ENCODE peak calls at places on chromosomes 1 and 21, in six cellular contexts. Y is IMR-90, N is tibial nerve, Q is A549, P is endothelial cell of umbilical vein, S is sigmoid colon. X is an unnamed sample.

GRCh38 chr1:2377751-2378440 is 13.5 kb downstream of the MORN1 start:
- DNase-seq in Y (no peak), N (no peak), Q (no peak), P (no peak), S (peak; percentile 57), X (no peak)

GRCh38 chr1:151326619-151327222 is 495 bp downstream of the PI4KB start:
- DNase-seq in Y (peak; percentile 49), N (peak; percentile 42), Q (peak; percentile 16), P (peak; percentile 51), S (peak; percentile 76), X (peak; percentile 88)

GRCh38 chr1:16434501-16434900 is 2.7 kb downstream of the SPATA21 start:
- DNase-seq in Y (peak; percentile 51), N (no peak), Q (no peak), P (no peak), S (no peak), X (no peak)

GRCh38 chr1:169610858-169611257 is 19.1 kb downstream of the SELP start:
- DNase-seq in Y (no peak), N (no peak), Q (no peak), P (no peak), S (no peak), X (no peak)

GRCh38 chr1:226712779-226713420 is 26.2 kb downstream of the ITPKB start:
- DNase-seq in Y (no peak), N (no peak), Q (no peak), P (no peak), S (no peak), X (no peak)

GRCh38 chr1:219550171-219550570 is 62.7 kb downstream of the ZC3H11B start:
- DNase-seq in Y (no peak), N (no peak), Q (no peak), P (no peak), S (no peak), X (no peak)

GRCh38 chr21:41283211-41283818 is 33.3 kb upstream of the FAM3B start:
- DNase-seq in Y (peak; percentile 87), N (peak; percentile 64), Q (peak; percentile 69), P (peak; percentile 70), S (no peak), X (no peak)

GRCh38 chr1:201591981-201592380 is 53.1 kb downstream of the NAV1 start:
- DNase-seq in Y (no peak), N (no peak), Q (no peak), P (no peak), S (peak; percentile 46), X (no peak)

GRCh38 chr1:94819584-94819944 is 593 bp upstream of the SLC44A3 start:
- DNase-seq in Y (no peak), N (no peak), Q (no peak), P (no peak), S (no peak), X (no peak)

GRCh38 chr1:94823116-94823515 is 3.0 kb downstream of the SLC44A3 start:
- DNase-seq in Y (no peak), N (no peak), Q (no peak), P (no peak), S (no peak), X (no peak)

GRCh38 chr1:94820918-94821317 is 761 bp downstream of the SLC44A3 start:
- DNase-seq in Y (no peak), N (no peak), Q (no peak), P (no peak), S (no peak), X (no peak)

GRCh38 chr1:94819945-94820746 is at the start of gene SLC44A3:
- DNase-seq in Y (peak; percentile 24), N (no peak), Q (peak; percentile 20), P (peak; percentile 33), S (peak; percentile 65), X (no peak)

DNA sequence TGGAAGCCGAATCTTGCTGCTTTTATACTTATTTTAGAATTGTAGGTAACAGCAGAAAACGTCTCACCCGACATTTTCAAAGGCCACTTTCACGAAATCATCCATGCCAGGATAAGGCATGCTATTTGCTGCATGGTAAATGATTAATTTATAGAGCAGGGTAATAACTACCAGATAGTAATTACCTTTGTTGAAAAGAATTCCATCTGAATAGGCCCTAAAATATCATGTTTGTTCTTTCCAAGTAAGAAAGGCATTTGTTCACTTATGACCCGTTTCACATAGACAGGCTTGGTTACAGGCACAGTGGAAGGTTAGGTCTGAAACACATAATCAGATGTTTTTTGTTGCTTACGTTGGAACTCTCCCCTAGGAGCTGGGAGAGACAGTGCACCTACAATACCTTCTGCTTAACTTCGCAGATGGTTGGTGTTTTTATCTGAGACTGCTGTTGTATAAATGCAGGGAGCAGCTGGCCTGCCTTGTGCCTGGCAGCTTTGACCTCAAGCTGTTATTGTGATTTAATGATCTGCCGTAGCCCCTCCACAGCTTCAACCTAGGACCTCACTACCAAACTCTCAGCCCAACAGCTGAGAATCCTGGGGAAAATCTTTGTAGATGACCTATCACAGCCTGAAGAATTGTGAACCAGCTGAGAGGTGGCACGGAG is 1.6 kb downstream of the SLC44A3 start:
- DNase-seq in Y (no peak), N (no peak), Q (no peak), P (no peak), S (no peak), X (no peak)
- H3K4me3 ChIP-seq in Y (no peak overlapping the region), N (no peak overlapping the region), Q (no peak overlapping the region), P (no peak overlapping the region), S (no peak overlapping the region), X (no peak overlapping the region)

DNA sequence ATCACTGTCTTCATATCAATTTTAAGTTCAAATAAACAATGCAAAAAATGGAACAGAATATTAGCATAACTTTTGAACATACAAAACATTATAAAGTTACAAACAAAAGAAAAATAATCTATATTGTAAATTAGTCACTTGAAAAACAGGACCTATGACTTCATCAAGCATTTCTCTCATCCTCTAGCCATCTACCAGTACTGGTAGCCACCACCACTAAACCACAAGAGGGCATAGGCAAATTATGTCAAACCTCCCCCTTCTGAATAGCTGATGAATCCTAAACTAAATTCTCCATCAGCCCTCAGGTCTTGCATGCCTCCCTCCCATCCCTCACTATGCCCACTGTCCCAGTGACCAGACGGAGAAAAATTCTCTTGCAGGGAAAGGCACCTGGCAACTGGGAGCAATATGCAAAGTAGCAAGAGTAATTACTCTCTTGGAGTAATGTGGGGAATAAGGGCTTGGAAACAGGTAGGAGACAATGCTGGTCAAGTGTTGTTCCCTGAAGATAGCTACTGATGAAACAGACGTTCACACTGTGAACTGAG is 37.1 kb downstream of the SSX2IP start:
- DNase-seq in Y (peak; percentile 59), N (no peak), Q (no peak), P (no peak), S (no peak), X (no peak)
- TF ChIP-seq CTCF in Y (no peak), N (no peak), Q (no peak), P (no peak), S (no peak), X (no peak)

GRCh38 chr1:234722267-234722704 is 112.3 kb upstream of the IRF2BP2 start:
- DNase-seq in Y (no peak), N (no peak), Q (no peak), P (no peak), S (peak; percentile 73), X (no peak)

GRCh38 chr1:234722904-234723588 is 113.1 kb upstream of the IRF2BP2 start:
- DNase-seq in Y (peak; percentile 87), N (peak; percentile 76), Q (peak; percentile 65), P (peak; percentile 21), S (peak; percentile 93), X (peak; percentile 96)

GRCh38 chr1:234719454-234720258 is 109.7 kb upstream of the IRF2BP2 start:
- DNase-seq in Y (no peak), N (no peak), Q (no peak), P (peak; percentile 30), S (peak; percentile 58), X (no peak)

GRCh38 chr1:234720709-234721436 is 110.9 kb upstream of the IRF2BP2 start:
- DNase-seq in Y (no peak), N (no peak), Q (no peak), P (no peak), S (peak; percentile 73), X (peak; percentile 90)

DNA sequence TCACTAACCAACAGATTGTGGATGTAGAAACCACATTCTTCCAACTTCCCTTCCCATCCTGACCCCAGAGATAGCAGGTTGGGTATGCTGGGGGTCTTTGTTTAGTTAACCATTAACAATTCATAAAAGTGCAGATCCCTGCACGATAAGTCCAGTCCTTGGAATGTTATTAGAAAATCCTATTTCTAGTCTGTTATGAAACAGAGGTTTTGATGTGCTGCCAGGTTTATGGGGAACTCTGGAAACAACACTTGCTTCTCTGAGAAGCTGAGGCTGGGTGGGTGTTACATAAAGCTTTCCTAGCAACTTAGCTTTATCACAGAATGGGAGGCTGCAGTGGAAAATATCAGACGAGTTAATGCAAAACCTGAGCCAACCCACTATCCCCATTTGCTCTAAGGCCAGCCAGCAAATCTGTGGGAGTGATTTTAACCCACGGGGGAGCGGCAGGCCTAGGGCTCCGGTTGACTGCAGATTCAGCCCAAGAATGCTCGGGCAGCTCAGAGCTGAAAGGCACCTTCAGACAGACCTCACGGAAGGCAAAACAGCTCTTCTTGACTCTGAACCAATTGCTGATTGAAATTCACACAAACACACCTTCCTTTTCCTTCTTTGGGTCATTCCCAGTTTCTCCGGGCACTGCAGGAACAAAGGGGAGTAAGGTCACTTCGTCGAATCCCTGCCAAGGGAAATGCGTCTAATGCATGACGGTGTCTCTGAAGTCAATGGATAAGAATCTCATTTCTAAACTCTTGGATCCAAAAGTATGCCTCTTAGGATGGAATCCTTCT is 111.7 kb upstream of the IRF2BP2 start:
- DNase-seq in Y (peak; percentile 98), N (peak; percentile 93), Q (no peak), P (peak; percentile 93), S (peak; percentile 92), X (peak; percentile 82)
- TF ChIP-seq POLR2A in Y (peak; percentile 60), N (no peak), Q (no peak), P (no peak), S (no peak), X (no peak)

GRCh38 chr1:119648620-119649004 is 546 bp upstream of the ZNF697 start:
- DNase-seq in Y (no peak), N (no peak), Q (no peak), P (no peak), S (no peak), X (no peak)

GRCh38 chr1:119647228-119647733 is 785 bp downstream of the ZNF697 start:
- DNase-seq in Y (no peak), N (no peak), Q (no peak), P (no peak), S (peak; percentile 74), X (no peak)

GRCh38 chr1:119651133-119651532 is 3.1 kb upstream of the ZNF697 start:
- DNase-seq in Y (no peak), N (no peak), Q (no peak), P (no peak), S (no peak), X (no peak)

GRCh38 chr1:119646521-119647227 is 1.4 kb downstream of the ZNF697 start:
- DNase-seq in Y (peak; percentile 87), N (no peak), Q (no peak), P (peak; percentile 74), S (no peak), X (no peak)

DNA sequence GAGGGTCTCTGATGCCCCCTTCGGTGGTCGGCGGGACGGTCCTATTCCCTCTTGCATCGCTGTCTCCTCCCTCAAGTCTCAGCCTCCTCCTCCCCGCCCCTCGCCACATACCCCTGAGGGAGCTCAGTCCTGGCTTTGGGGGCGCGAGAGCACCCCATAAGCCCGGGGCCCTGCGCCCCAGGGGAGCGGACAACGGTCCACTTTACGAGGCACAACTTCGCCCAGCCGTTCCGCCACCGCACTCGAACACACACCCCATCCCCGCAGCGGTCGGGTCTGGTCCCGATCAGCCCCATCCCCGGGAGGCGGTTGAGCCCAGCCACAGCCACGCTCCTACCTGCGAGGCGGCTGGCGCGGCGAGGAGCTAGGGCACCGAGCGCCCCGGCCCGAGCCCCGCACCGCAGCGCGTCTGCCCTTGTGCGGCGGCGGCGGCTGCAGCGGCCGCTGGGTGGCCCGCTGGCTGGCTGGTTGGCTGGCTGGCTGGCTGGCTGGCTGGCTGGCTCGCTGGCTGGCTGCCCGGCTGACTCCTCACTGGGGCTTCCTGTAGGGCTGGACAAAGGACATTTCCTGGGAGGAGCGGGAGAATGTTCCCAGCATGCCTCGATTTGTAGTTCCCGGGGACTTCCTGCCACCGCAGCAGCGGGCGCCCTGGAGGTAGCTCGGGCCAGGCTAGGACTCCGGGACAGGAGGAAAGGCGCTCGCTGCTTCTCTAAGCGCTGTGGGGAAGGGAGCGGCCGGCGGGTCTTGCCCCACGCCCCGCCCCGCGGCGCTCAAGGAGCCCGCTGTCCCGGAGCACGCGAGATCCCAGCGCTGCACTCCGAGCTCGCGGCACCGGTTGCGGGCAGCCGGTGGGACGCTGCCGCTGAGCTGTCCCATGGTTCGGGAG is at the start of gene ZNF697:
- DNase-seq in Y (peak; percentile 98), N (peak; percentile 95), Q (peak; percentile 90), P (peak; percentile 98), S (peak; percentile 99), X (peak; percentile 96)
- H3K4me3 ChIP-seq in Y (peak within 1 kb of the TSS; percentile 78), N (peak within 1 kb of the TSS; percentile 74), Q (peak within 1 kb of the TSS; percentile 94), P (peak within 1 kb of the TSS; percentile 99), S (peak within 1 kb of the TSS; percentile 78), X (peak within 1 kb of the TSS; percentile 98)

X was measured in lower leg skin.